ENCODE peak calls at places on chromosomes 11 and 22, in nine cellular contexts. One of them, this sample, is unnamed.

GRCh38 chr11:32087602-32088001 is 3.3 kb upstream of the RCN1 start:
- DNase-seq in neural crest cell: no peak
- DNase-seq in KBM-7: no peak
- DNase-seq in psoas muscle: no peak
- DNase-seq in NCI-H1105: no peak
- DNase-seq in RKO: no peak
- DNase-seq in thoracic aorta: no peak
- DNase-seq in NCI-H446 treated with DMSO at 0.1 percent for 48 hours: no peak
- DNase-seq in stimulated activated CD8-positive, alpha-beta memory T cell treated with anti-CD3 and anti-CD28 coated beads, Interleukin-4, amount 100 ng/mL, for 1 hour: no peak
- DNase-seq in this sample: no peak

GRCh38 chr22:35835267-35835997 is 117.8 kb downstream of the APOL5 start:
- DNase-seq in neural crest cell: no peak
- DNase-seq in KBM-7: no peak
- DNase-seq in psoas muscle: no peak
- DNase-seq in NCI-H1105: no peak
- DNase-seq in RKO: peak
- DNase-seq in thoracic aorta: no peak
- DNase-seq in NCI-H446 treated with DMSO at 0.1 percent for 48 hours: no peak
- DNase-seq in stimulated activated CD8-positive, alpha-beta memory T cell treated with anti-CD3 and anti-CD28 coated beads, Interleukin-4, amount 100 ng/mL, for 1 hour: no peak
- DNase-seq in this sample: no peak

GRCh38 chr22:50325444-50326224 is 1.2 kb downstream of the DENND6B start:
- DNase-seq in neural crest cell: no peak
- DNase-seq in KBM-7: no peak
- DNase-seq in psoas muscle: no peak
- DNase-seq in NCI-H1105: no peak
- DNase-seq in RKO: no peak
- DNase-seq in thoracic aorta: no peak
- DNase-seq in NCI-H446 treated with DMSO at 0.1 percent for 48 hours: no peak
- DNase-seq in stimulated activated CD8-positive, alpha-beta memory T cell treated with anti-CD3 and anti-CD28 coated beads, Interleukin-4, amount 100 ng/mL, for 1 hour: no peak
- DNase-seq in this sample: no peak

GRCh38 chr11:108483163-108483562 is 15.0 kb downstream of the POGLUT3 start:
- DNase-seq in neural crest cell: no peak
- DNase-seq in KBM-7: no peak
- DNase-seq in psoas muscle: no peak
- DNase-seq in NCI-H1105: no peak
- DNase-seq in RKO: no peak
- DNase-seq in thoracic aorta: no peak
- DNase-seq in NCI-H446 treated with DMSO at 0.1 percent for 48 hours: no peak
- DNase-seq in stimulated activated CD8-positive, alpha-beta memory T cell treated with anti-CD3 and anti-CD28 coated beads, Interleukin-4, amount 100 ng/mL, for 1 hour: no peak
- DNase-seq in this sample: no peak

GRCh38 chr11:118152020-118152551 is 537 bp downstream of the SCN4B start:
- DNase-seq in neural crest cell: no peak
- DNase-seq in KBM-7: no peak
- DNase-seq in psoas muscle: no peak
- DNase-seq in NCI-H1105: peak
- DNase-seq in RKO: no peak
- DNase-seq in thoracic aorta: no peak
- DNase-seq in NCI-H446 treated with DMSO at 0.1 percent for 48 hours: no peak
- DNase-seq in stimulated activated CD8-positive, alpha-beta memory T cell treated with anti-CD3 and anti-CD28 coated beads, Interleukin-4, amount 100 ng/mL, for 1 hour: no peak
- DNase-seq in this sample: no peak

GRCh38 chr11:75022759-75023396 is 34.1 kb downstream of the NEU3 start:
- DNase-seq in neural crest cell: peak
- DNase-seq in KBM-7: peak
- DNase-seq in psoas muscle: peak
- DNase-seq in NCI-H1105: peak
- DNase-seq in RKO: peak
- DNase-seq in thoracic aorta: no peak
- DNase-seq in NCI-H446 treated with DMSO at 0.1 percent for 48 hours: peak
- DNase-seq in stimulated activated CD8-positive, alpha-beta memory T cell treated with anti-CD3 and anti-CD28 coated beads, Interleukin-4, amount 100 ng/mL, for 1 hour: peak
- DNase-seq in this sample: no peak

GRCh38 chr22:30192427-30192826 is 54.1 kb downstream of the LIF start:
- DNase-seq in neural crest cell: no peak
- DNase-seq in KBM-7: peak
- DNase-seq in psoas muscle: no peak
- DNase-seq in NCI-H1105: no peak
- DNase-seq in RKO: peak
- DNase-seq in thoracic aorta: no peak
- DNase-seq in NCI-H446 treated with DMSO at 0.1 percent for 48 hours: no peak
- DNase-seq in stimulated activated CD8-positive, alpha-beta memory T cell treated with anti-CD3 and anti-CD28 coated beads, Interleukin-4, amount 100 ng/mL, for 1 hour: no peak
- DNase-seq in this sample: no peak

GRCh38 chr22:39216143-39216490 is 28.7 kb downstream of the PDGFB start:
- DNase-seq in neural crest cell: no peak
- DNase-seq in KBM-7: no peak
- DNase-seq in psoas muscle: no peak
- DNase-seq in NCI-H1105: no peak
- DNase-seq in RKO: no peak
- DNase-seq in thoracic aorta: no peak
- DNase-seq in NCI-H446 treated with DMSO at 0.1 percent for 48 hours: no peak
- DNase-seq in stimulated activated CD8-positive, alpha-beta memory T cell treated with anti-CD3 and anti-CD28 coated beads, Interleukin-4, amount 100 ng/mL, for 1 hour: no peak
- DNase-seq in this sample: no peak

GRCh38 chr22:19817561-19818263 is 37.0 kb downstream of the GNB1L start:
- DNase-seq in neural crest cell: no peak
- DNase-seq in KBM-7: no peak
- DNase-seq in psoas muscle: no peak
- DNase-seq in NCI-H1105: no peak
- DNase-seq in RKO: no peak
- DNase-seq in thoracic aorta: no peak
- DNase-seq in NCI-H446 treated with DMSO at 0.1 percent for 48 hours: no peak
- DNase-seq in stimulated activated CD8-positive, alpha-beta memory T cell treated with anti-CD3 and anti-CD28 coated beads, Interleukin-4, amount 100 ng/mL, for 1 hour: no peak
- DNase-seq in this sample: no peak

GRCh38 chr11:119107538-119108150 is 500 bp downstream of the C2CD2L start:
- DNase-seq in neural crest cell: no peak
- DNase-seq in KBM-7: no peak
- DNase-seq in psoas muscle: no peak
- DNase-seq in NCI-H1105: no peak
- DNase-seq in RKO: no peak
- DNase-seq in thoracic aorta: no peak
- DNase-seq in NCI-H446 treated with DMSO at 0.1 percent for 48 hours: no peak
- DNase-seq in stimulated activated CD8-positive, alpha-beta memory T cell treated with anti-CD3 and anti-CD28 coated beads, Interleukin-4, amount 100 ng/mL, for 1 hour: no peak
- DNase-seq in this sample: no peak

GRCh38 chr22:18973264-18974031 is 37.4 kb upstream of the PRODH start:
- DNase-seq in neural crest cell: no peak
- DNase-seq in KBM-7: no peak
- DNase-seq in psoas muscle: peak
- DNase-seq in NCI-H1105: no peak
- DNase-seq in RKO: no peak
- DNase-seq in thoracic aorta: no peak
- DNase-seq in NCI-H446 treated with DMSO at 0.1 percent for 48 hours: no peak
- DNase-seq in stimulated activated CD8-positive, alpha-beta memory T cell treated with anti-CD3 and anti-CD28 coated beads, Interleukin-4, amount 100 ng/mL, for 1 hour: no peak
- DNase-seq in this sample: no peak

GRCh38 chr11:14288189-14288935 is 70.6 kb downstream of the RRAS2 start:
- DNase-seq in neural crest cell: no peak
- DNase-seq in KBM-7: no peak
- DNase-seq in psoas muscle: no peak
- DNase-seq in NCI-H1105: no peak
- DNase-seq in RKO: no peak
- DNase-seq in thoracic aorta: no peak
- DNase-seq in NCI-H446 treated with DMSO at 0.1 percent for 48 hours: no peak
- DNase-seq in stimulated activated CD8-positive, alpha-beta memory T cell treated with anti-CD3 and anti-CD28 coated beads, Interleukin-4, amount 100 ng/mL, for 1 hour: no peak
- DNase-seq in this sample: no peak